ENCODE peak calls at places on chromosomes 6 and 20, in ten cellular contexts. One of them, this sample, is unnamed.

GRCh38 chr6:111838749-111839484 is 34.3 kb downstream of the FYN start:
- DNase-seq in SK-N-SH: peak; percentile 32
- DNase-seq in stomach: no peak
- DNase-seq in ovary: no peak
- DNase-seq in A549: no peak
- DNase-seq in GM12878: no peak
- DNase-seq in H1: no peak
- DNase-seq in upper lobe of left lung: no peak
- DNase-seq in tibial nerve: no peak
- DNase-seq in HepG2: no peak
- DNase-seq in this sample: no peak

GRCh38 chr20:904146-904545 is 12.0 kb downstream of the ANGPT4 start:
- DNase-seq in SK-N-SH: no peak
- DNase-seq in tibial nerve: no peak
- DNase-seq in upper lobe of left lung: no peak
- DNase-seq in ovary: no peak
- DNase-seq in HepG2: no peak
- DNase-seq in H1: no peak
- DNase-seq in GM12878: no peak
- DNase-seq in A549: no peak
- DNase-seq in stomach: no peak
- DNase-seq in this sample: no peak

GRCh38 chr6:16206595-16207037 is 31.8 kb upstream of the GMPR start:
- DNase-seq in tibial nerve: peak; percentile 83
- DNase-seq in ovary: no peak
- DNase-seq in upper lobe of left lung: no peak
- DNase-seq in SK-N-SH: peak; percentile 80
- DNase-seq in stomach: peak; percentile 67
- DNase-seq in A549: peak; percentile 49
- DNase-seq in HepG2: peak; percentile 50
- DNase-seq in GM12878: no peak
- DNase-seq in H1: no peak
- DNase-seq in this sample: no peak

GRCh38 chr6:148743476-148743875 is 3.4 kb upstream of the UST start:
- DNase-seq in stomach: no peak
- DNase-seq in upper lobe of left lung: no peak
- DNase-seq in A549: no peak
- DNase-seq in SK-N-SH: no peak
- DNase-seq in HepG2: no peak
- DNase-seq in ovary: peak; percentile 49
- DNase-seq in tibial nerve: no peak
- DNase-seq in H1: no peak
- DNase-seq in GM12878: no peak
- DNase-seq in this sample: no peak

GRCh38 chr6:167745660-167746376 is 80.9 kb upstream of the AFDN start:
- DNase-seq in SK-N-SH: no peak
- DNase-seq in H1: no peak
- DNase-seq in upper lobe of left lung: no peak
- DNase-seq in stomach: peak; percentile 18
- DNase-seq in HepG2: no peak
- DNase-seq in A549: no peak
- DNase-seq in GM12878: no peak
- DNase-seq in ovary: peak; percentile 40
- DNase-seq in tibial nerve: peak; percentile 34
- DNase-seq in this sample: peak; percentile 87

GRCh38 chr20:2899243-2899642 is 26.0 kb downstream of the PTPRA start:
- DNase-seq in stomach: no peak
- DNase-seq in A549: no peak
- DNase-seq in tibial nerve: no peak
- DNase-seq in HepG2: no peak
- DNase-seq in upper lobe of left lung: no peak
- DNase-seq in H1: no peak
- DNase-seq in GM12878: peak; percentile 12
- DNase-seq in SK-N-SH: no peak
- DNase-seq in ovary: no peak
- DNase-seq in this sample: no peak

GRCh38 chr20:22428051-22428450 is 156.3 kb downstream of the FOXA2 start:
- DNase-seq in HepG2: no peak
- DNase-seq in H1: no peak
- DNase-seq in tibial nerve: no peak
- DNase-seq in GM12878: no peak
- DNase-seq in A549: no peak
- DNase-seq in stomach: no peak
- DNase-seq in SK-N-SH: no peak
- DNase-seq in upper lobe of left lung: no peak
- DNase-seq in ovary: no peak
- DNase-seq in this sample: no peak

GRCh38 chr6:11586574-11586973 is 49.0 kb downstream of the TMEM170B start:
- DNase-seq in upper lobe of left lung: no peak
- DNase-seq in SK-N-SH: no peak
- DNase-seq in tibial nerve: no peak
- DNase-seq in A549: no peak
- DNase-seq in GM12878: no peak
- DNase-seq in HepG2: no peak
- DNase-seq in ovary: no peak
- DNase-seq in H1: no peak
- DNase-seq in stomach: no peak
- DNase-seq in this sample: no peak

GRCh38 chr6:111781055-111781708 is 92.1 kb downstream of the FYN start:
- DNase-seq in upper lobe of left lung: no peak
- DNase-seq in SK-N-SH: no peak
- DNase-seq in stomach: no peak
- DNase-seq in HepG2: no peak
- DNase-seq in tibial nerve: no peak
- DNase-seq in H1: no peak
- DNase-seq in GM12878: no peak
- DNase-seq in ovary: peak; percentile 71
- DNase-seq in A549: no peak
- DNase-seq in this sample: no peak

GRCh38 chr6:21479140-21479539 is 114.4 kb upstream of the SOX4 start:
- DNase-seq in GM12878: no peak
- DNase-seq in H1: no peak
- DNase-seq in stomach: no peak
- DNase-seq in ovary: peak; percentile 60
- DNase-seq in SK-N-SH: peak; percentile 39
- DNase-seq in upper lobe of left lung: no peak
- DNase-seq in HepG2: no peak
- DNase-seq in tibial nerve: no peak
- DNase-seq in A549: no peak
- DNase-seq in this sample: no peak

GRCh38 chr6:150025201-150025917 is at the start of gene RAET1L:
- DNase-seq in upper lobe of left lung: peak; percentile 83
- DNase-seq in HepG2: no peak
- DNase-seq in stomach: peak; percentile 47
- DNase-seq in SK-N-SH: no peak
- DNase-seq in tibial nerve: peak; percentile 13
- DNase-seq in ovary: peak; percentile 41
- DNase-seq in A549: peak; percentile 50
- DNase-seq in H1: no peak
- DNase-seq in GM12878: no peak
- DNase-seq in this sample: no peak

GRCh38 chr6:134863763-134864510 is 86.0 kb downstream of the ALDH8A1 start:
- DNase-seq in upper lobe of left lung: no peak
- DNase-seq in ovary: no peak
- DNase-seq in GM12878: no peak
- DNase-seq in stomach: no peak
- DNase-seq in SK-N-SH: no peak
- DNase-seq in H1: no peak
- DNase-seq in HepG2: peak; percentile 30
- DNase-seq in tibial nerve: no peak
- DNase-seq in A549: no peak
- DNase-seq in this sample: no peak

GRCh38 chr6:12385316-12385715 is 95.2 kb downstream of the EDN1 start:
- DNase-seq in HepG2: no peak
- DNase-seq in GM12878: no peak
- DNase-seq in H1: no peak
- DNase-seq in ovary: no peak
- DNase-seq in stomach: no peak
- DNase-seq in upper lobe of left lung: no peak
- DNase-seq in tibial nerve: no peak
- DNase-seq in SK-N-SH: no peak
- DNase-seq in A549: no peak
- DNase-seq in this sample: no peak

DNA sequence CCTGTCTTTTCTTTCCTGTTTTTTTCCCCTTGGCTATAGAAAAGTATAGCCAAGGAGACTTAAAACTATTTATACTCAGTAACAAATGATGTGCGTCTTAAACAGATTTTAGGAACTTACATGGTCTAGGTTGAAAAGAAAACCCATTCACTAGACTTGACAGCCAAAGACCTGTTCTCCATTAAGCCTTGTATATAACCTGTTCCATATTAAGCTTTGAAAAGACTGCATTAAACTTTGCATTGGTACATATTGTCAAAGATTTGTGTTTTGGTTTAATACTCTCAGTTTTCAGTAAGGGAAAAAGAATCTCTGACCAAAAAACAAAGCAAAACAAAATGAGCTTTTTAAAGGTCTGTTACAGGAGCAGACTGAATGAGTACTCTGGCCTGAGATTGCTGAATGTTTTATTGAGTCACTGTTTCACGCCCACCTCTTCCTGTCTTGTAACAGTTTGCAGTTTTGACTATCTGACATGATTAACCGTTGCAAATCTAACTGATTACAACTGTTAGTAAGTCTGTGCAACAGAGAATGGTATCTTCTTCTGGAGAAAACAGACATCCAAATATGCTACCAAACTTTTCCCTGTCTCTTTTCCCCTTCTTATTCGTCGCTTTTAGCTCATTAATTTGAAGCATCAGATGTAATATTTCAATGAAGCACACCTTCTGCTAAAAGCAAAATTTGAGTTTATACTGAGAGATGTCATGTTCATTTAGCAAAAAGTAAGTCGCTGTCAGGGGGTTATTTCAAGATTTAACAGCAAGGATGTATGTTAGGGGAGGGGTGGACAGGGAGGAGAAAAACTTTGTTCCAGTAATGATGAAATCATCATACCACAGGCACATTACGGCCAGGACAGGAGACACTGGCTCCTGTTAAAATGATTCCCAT is 59.1 kb upstream of the SUPT3H start:
- DNase-seq in GM12878: peak; percentile 7
- DNase-seq in A549: no peak
- DNase-seq in ovary: no peak
- DNase-seq in stomach: no peak
- DNase-seq in HepG2: no peak
- DNase-seq in H1: no peak
- DNase-seq in SK-N-SH: no peak
- DNase-seq in tibial nerve: no peak
- DNase-seq in upper lobe of left lung: no peak
- DNase-seq in this sample: no peak
- H3K27ac ChIP-seq in GM12878: no peak overlapping the region
- H3K27ac ChIP-seq in A549: peak overlapping the region; percentile 17
- H3K27ac ChIP-seq in ovary: no peak overlapping the region
- H3K27ac ChIP-seq in stomach: no peak overlapping the region
- H3K27ac ChIP-seq in HepG2: no peak overlapping the region
- H3K27ac ChIP-seq in H1: no peak overlapping the region
- H3K27ac ChIP-seq in SK-N-SH: peak overlapping the region; percentile 76
- H3K27ac ChIP-seq in tibial nerve: peak overlapping the region; percentile 18
- H3K27ac ChIP-seq in upper lobe of left lung: no peak overlapping the region
- H3K27ac ChIP-seq in this sample: no peak overlapping the region

GRCh38 chr6:106513813-106514212 is 115.5 kb downstream of the RTN4IP1 start:
- DNase-seq in GM12878: no peak
- DNase-seq in upper lobe of left lung: no peak
- DNase-seq in tibial nerve: no peak
- DNase-seq in SK-N-SH: peak; percentile 20
- DNase-seq in H1: no peak
- DNase-seq in stomach: no peak
- DNase-seq in A549: no peak
- DNase-seq in ovary: no peak
- DNase-seq in HepG2: no peak
- DNase-seq in this sample: no peak
- H3K4me3 ChIP-seq in GM12878: peak overlapping the region; percentile 87
- H3K4me3 ChIP-seq in upper lobe of left lung: peak overlapping the region; percentile 73
- H3K4me3 ChIP-seq in tibial nerve: no peak overlapping the region
- H3K4me3 ChIP-seq in SK-N-SH: peak overlapping the region; percentile 71
- H3K4me3 ChIP-seq in H1: no peak overlapping the region
- H3K4me3 ChIP-seq in stomach: no peak overlapping the region
- H3K4me3 ChIP-seq in A549: no peak overlapping the region
- H3K4me3 ChIP-seq in ovary: no peak overlapping the region
- H3K4me3 ChIP-seq in HepG2: peak overlapping the region; percentile 79
- H3K4me3 ChIP-seq in this sample: no peak overlapping the region

DNA sequence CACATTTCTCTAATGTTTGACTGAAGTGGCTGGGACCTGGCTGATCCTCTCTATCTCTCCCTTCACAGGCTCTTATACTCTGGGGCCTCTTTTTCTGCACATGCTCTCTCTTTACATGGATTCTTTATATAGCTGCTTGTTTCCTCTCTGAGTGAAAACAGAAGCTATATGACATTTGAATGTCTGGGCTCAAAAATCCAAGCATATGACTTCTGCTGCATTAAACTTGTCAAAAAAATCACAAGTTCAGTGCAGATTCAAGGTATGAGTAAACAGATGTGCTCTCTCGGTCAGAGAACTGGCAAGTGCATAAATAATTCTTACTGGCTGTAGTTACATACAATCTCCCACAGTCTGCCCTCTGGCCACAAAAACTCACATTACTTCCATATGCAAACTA is 96.6 kb downstream of the LCA5 start:
- DNase-seq in H1: no peak
- DNase-seq in stomach: no peak
- DNase-seq in ovary: no peak
- DNase-seq in HepG2: no peak
- DNase-seq in upper lobe of left lung: no peak
- DNase-seq in A549: no peak
- DNase-seq in GM12878: no peak
- DNase-seq in SK-N-SH: no peak
- DNase-seq in tibial nerve: no peak
- DNase-seq in this sample: no peak
- TF ChIP-seq EP300 in H1: no peak
- TF ChIP-seq EP300 in stomach: no peak
- TF ChIP-seq EP300 in ovary: no peak
- TF ChIP-seq EP300 in HepG2: no peak
- TF ChIP-seq EP300 in upper lobe of left lung: no peak
- TF ChIP-seq EP300 in A549: no peak
- TF ChIP-seq EP300 in GM12878: no peak
- TF ChIP-seq EP300 in SK-N-SH: no peak
- TF ChIP-seq EP300 in tibial nerve: no peak
- TF ChIP-seq EP300 in this sample: no peak

DNA sequence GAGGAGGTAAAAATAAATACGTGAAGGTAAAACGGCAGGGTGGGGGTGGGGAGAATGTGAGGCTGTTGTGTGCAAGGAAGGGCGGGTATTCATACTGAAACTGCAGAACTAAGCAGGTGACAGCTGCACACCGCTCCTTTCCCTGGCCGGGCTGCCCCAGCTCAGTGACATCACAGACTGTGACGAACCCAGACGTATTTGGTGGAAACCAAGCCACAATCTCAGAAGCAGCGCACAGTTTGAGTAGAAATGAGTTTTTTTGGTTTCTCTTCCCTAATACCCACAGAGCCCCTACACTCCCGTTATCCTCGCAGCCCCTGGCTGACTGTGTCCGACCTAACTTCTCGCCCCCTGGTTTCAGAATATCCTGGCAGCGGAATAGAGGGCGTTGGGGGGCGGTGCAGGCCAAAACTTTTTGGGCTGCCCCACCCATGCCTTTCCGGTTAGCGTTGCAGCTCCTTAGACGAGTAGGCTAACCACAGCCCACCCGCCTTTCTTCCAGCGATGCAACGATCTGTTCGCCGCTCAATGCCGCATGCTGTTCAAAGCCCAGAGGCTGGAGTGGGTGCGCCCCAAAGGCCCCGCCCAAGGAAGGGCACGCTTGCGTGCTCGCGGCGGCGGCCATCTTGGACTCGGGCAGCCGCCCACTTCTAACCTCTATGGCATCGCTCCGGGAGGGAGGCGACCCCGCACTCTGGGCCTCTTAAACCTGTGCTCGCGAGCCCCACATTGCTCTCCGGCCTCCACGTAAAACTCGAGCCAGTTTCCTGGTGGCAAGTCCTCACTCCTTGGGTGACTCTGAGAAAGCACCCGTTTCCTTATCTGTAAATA is 9.1 kb downstream of the BAK1 start:
- DNase-seq in ovary: peak; percentile 87
- DNase-seq in SK-N-SH: peak; percentile 93
- DNase-seq in upper lobe of left lung: peak; percentile 95
- DNase-seq in HepG2: peak; percentile 53
- DNase-seq in H1: no peak
- DNase-seq in GM12878: peak; percentile 96
- DNase-seq in stomach: peak; percentile 85
- DNase-seq in A549: peak; percentile 74
- DNase-seq in tibial nerve: peak; percentile 67
- DNase-seq in this sample: peak; percentile 91
- H3K27ac ChIP-seq in ovary: peak overlapping the region; percentile 80
- H3K27ac ChIP-seq in SK-N-SH: no peak overlapping the region
- H3K27ac ChIP-seq in upper lobe of left lung: peak overlapping the region; percentile 88
- H3K27ac ChIP-seq in HepG2: no peak overlapping the region
- H3K27ac ChIP-seq in H1: no peak overlapping the region
- H3K27ac ChIP-seq in GM12878: peak overlapping the region; percentile 98
- H3K27ac ChIP-seq in stomach: peak overlapping the region; percentile 78
- H3K27ac ChIP-seq in A549: peak overlapping the region; percentile 80
- H3K27ac ChIP-seq in tibial nerve: peak overlapping the region; percentile 70
- H3K27ac ChIP-seq in this sample: peak overlapping the region; percentile 87